ENCODE peak calls at places on chromosomes 4 and X, in four cellular contexts. H, V, P and N are unnamed samples.

GRCh38 chrX:16023790-16024734 is 99.3 kb upstream of the GRPR start:
- DNase-seq in H (no peak), V (no peak), P (peak), N (no peak)

GRCh38 chrX:30183554-30183953 is 31.8 kb upstream of the MAGEB2 start:
- DNase-seq in P (no peak), H (no peak), V (no peak), N (no peak)

GRCh38 chr4:146255874-146256273 is 41.5 kb downstream of the REELD1 start:
- DNase-seq in H (no peak), P (peak), V (no peak), N (no peak)

GRCh38 chr4:86757468-86757867 is 91.7 kb downstream of the SLC10A6 start:
- DNase-seq in H (no peak), P (no peak), V (no peak), N (no peak)

GRCh38 chrX:11105080-11105479 is 6.1 kb upstream of the HCCS start:
- DNase-seq in P (peak), H (no peak), V (no peak), N (no peak)

GRCh38 chr4:40190880-40191815 is 5.7 kb upstream of the RHOH start:
- DNase-seq in V (no peak), P (no peak), H (no peak), N (no peak)

GRCh38 chrX:3545901-3546300 is 167.5 kb downstream of the PRKX start:
- DNase-seq in H (no peak), V (no peak), P (no peak), N (no peak)

GRCh38 chrX:149979126-149979644 is 40.9 kb upstream of the EOLA2 start:
- DNase-seq in H (no peak), V (no peak), P (no peak), N (no peak)

GRCh38 chrX:37685452-37686347 is at the start of gene XK:
- DNase-seq in P (peak), H (peak), V (peak), N (peak)

GRCh38 chr4:55553442-55553841 is 6.7 kb upstream of the CLOCK start:
- DNase-seq in H (peak), P (peak), V (no peak), N (peak)

GRCh38 chr4:153750197-153750817 is 9.5 kb downstream of the RNF175 start:
- DNase-seq in P (peak), V (no peak), H (peak), N (peak)

GRCh38 chr4:87103691-87104187 is 116.7 kb downstream of the KLHL8 start:
- DNase-seq in V (no peak), H (no peak), P (peak), N (no peak)

GRCh38 chr4:108861339-108861738 is 98.5 kb upstream of the ETNPPL start:
- DNase-seq in P (peak), H (no peak), V (no peak), N (no peak)

GRCh38 chr4:37641886-37642849 is 44.0 kb downstream of the RELL1 start:
- DNase-seq in P (no peak), V (no peak), H (no peak), N (no peak)

GRCh38 chr4:10017037-10017893 is 4.0 kb downstream of the SLC2A9 start:
- DNase-seq in H (no peak), V (no peak), P (no peak), N (peak)